ENCODE peak calls at places on chromosome 6, in eight cellular contexts. One of them, this sample, is unnamed.

GRCh38 chr6:104682722-104683643 is 176.7 kb downstream of the HACE1 start:
- DNase-seq in GM23338: peak
- DNase-seq in HCT116: peak
- DNase-seq in endothelial cell of umbilical vein: peak
- DNase-seq in HepG2: peak
- DNase-seq in K562: peak
- DNase-seq in H1: peak
- DNase-seq in GM12878: no peak
- DNase-seq in this sample: no peak

GRCh38 chr6:111985202-111985731 is 68.6 kb upstream of the CCN6 start:
- DNase-seq in GM23338: peak
- DNase-seq in HCT116: peak
- DNase-seq in endothelial cell of umbilical vein: peak
- DNase-seq in HepG2: no peak
- DNase-seq in K562: no peak
- DNase-seq in H1: no peak
- DNase-seq in GM12878: no peak
- DNase-seq in this sample: no peak

GRCh38 chr6:127879685-127880084 is 21.2 kb downstream of the THEMIS start:
- DNase-seq in GM23338: peak
- DNase-seq in HCT116: no peak
- DNase-seq in endothelial cell of umbilical vein: no peak
- DNase-seq in HepG2: no peak
- DNase-seq in K562: no peak
- DNase-seq in H1: peak
- DNase-seq in GM12878: no peak
- DNase-seq in this sample: no peak

GRCh38 chr6:102885165-102885564 is 1491.7 kb downstream of the GRIK2 start:
- DNase-seq in GM23338: no peak
- DNase-seq in HCT116: no peak
- DNase-seq in endothelial cell of umbilical vein: no peak
- DNase-seq in HepG2: no peak
- DNase-seq in K562: no peak
- DNase-seq in H1: no peak
- DNase-seq in GM12878: no peak
- DNase-seq in this sample: no peak

GRCh38 chr6:104885518-104886043 is 25.9 kb upstream of the HACE1 start:
- DNase-seq in GM23338: peak
- DNase-seq in HCT116: no peak
- DNase-seq in endothelial cell of umbilical vein: no peak
- DNase-seq in HepG2: no peak
- DNase-seq in K562: no peak
- DNase-seq in H1: peak
- DNase-seq in GM12878: no peak
- DNase-seq in this sample: no peak

GRCh38 chr6:77095936-77096627 is 367.2 kb downstream of the HTR1B start:
- DNase-seq in GM23338: no peak
- DNase-seq in HCT116: no peak
- DNase-seq in endothelial cell of umbilical vein: no peak
- DNase-seq in HepG2: no peak
- DNase-seq in K562: no peak
- DNase-seq in H1: no peak
- DNase-seq in GM12878: no peak
- DNase-seq in this sample: no peak

GRCh38 chr6:39082310-39082709 is 32.7 kb downstream of the SAYSD1 start:
- DNase-seq in GM23338: peak
- DNase-seq in HCT116: no peak
- DNase-seq in endothelial cell of umbilical vein: no peak
- DNase-seq in HepG2: no peak
- DNase-seq in K562: no peak
- DNase-seq in H1: peak
- DNase-seq in GM12878: no peak
- DNase-seq in this sample: no peak

GRCh38 chr6:111871207-111871606 is 2.0 kb downstream of the FYN start:
- DNase-seq in GM23338: no peak
- DNase-seq in HCT116: no peak
- DNase-seq in endothelial cell of umbilical vein: peak
- DNase-seq in HepG2: no peak
- DNase-seq in K562: no peak
- DNase-seq in H1: no peak
- DNase-seq in GM12878: no peak
- DNase-seq in this sample: no peak

GRCh38 chr6:149867876-149868640 is 3.9 kb upstream of the LRP11 start:
- DNase-seq in GM23338: peak
- DNase-seq in HCT116: no peak
- DNase-seq in endothelial cell of umbilical vein: no peak
- DNase-seq in HepG2: peak
- DNase-seq in K562: peak
- DNase-seq in H1: peak
- DNase-seq in GM12878: no peak
- DNase-seq in this sample: no peak

GRCh38 chr6:43101497-43101896 is 25.4 kb downstream of the PTK7 start:
- DNase-seq in GM23338: no peak
- DNase-seq in HCT116: no peak
- DNase-seq in endothelial cell of umbilical vein: no peak
- DNase-seq in HepG2: no peak
- DNase-seq in K562: no peak
- DNase-seq in H1: no peak
- DNase-seq in GM12878: no peak
- DNase-seq in this sample: no peak

GRCh38 chr6:447381-448165 is 56.0 kb downstream of the IRF4 start:
- DNase-seq in GM23338: no peak
- DNase-seq in HCT116: no peak
- DNase-seq in endothelial cell of umbilical vein: no peak
- DNase-seq in HepG2: no peak
- DNase-seq in K562: no peak
- DNase-seq in H1: peak
- DNase-seq in GM12878: no peak
- DNase-seq in this sample: no peak

GRCh38 chr6:148648754-148649453 is 97.9 kb upstream of the UST start:
- DNase-seq in GM23338: no peak
- DNase-seq in HCT116: no peak
- DNase-seq in endothelial cell of umbilical vein: no peak
- DNase-seq in HepG2: no peak
- DNase-seq in K562: no peak
- DNase-seq in H1: no peak
- DNase-seq in GM12878: no peak
- DNase-seq in this sample: no peak

GRCh38 chr6:125789576-125790402 is 971 bp upstream of the NCOA7 start:
- DNase-seq in GM23338: peak
- DNase-seq in HCT116: no peak
- DNase-seq in endothelial cell of umbilical vein: peak
- DNase-seq in HepG2: peak
- DNase-seq in K562: peak
- DNase-seq in H1: peak
- DNase-seq in GM12878: no peak
- DNase-seq in this sample: no peak

DNA sequence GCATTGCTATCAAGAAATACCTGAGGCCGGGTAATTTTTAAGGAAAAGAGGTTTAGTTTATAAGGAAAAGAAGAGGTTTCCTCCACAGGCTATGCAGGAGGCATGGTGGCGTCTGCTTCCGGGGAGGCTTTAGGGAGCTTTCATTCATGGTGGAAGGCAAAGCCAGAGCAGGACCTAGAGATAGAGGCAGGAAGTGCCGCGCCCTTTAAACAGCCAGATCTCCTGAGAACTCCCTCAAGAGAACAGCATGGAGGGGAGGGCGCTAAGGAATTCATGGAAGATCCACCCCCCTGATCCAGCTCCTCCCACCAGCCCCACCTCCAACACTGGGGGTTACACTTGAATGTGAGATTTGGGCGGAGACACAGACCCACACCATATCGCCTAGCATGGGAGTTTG is 13.9 kb upstream of the DACT2 start:
- DNase-seq in GM23338: peak
- DNase-seq in HCT116: no peak
- DNase-seq in endothelial cell of umbilical vein: no peak
- DNase-seq in HepG2: no peak
- DNase-seq in K562: peak
- DNase-seq in H1: no peak
- DNase-seq in GM12878: no peak
- DNase-seq in this sample: no peak
- TF ChIP-seq EZH2 in GM23338: no peak
- TF ChIP-seq EZH2 in HCT116: no peak
- TF ChIP-seq EZH2 in endothelial cell of umbilical vein: no peak
- TF ChIP-seq EZH2 in HepG2: no peak
- TF ChIP-seq EZH2 in K562: no peak
- TF ChIP-seq EZH2 in H1: no peak
- TF ChIP-seq EZH2 in GM12878: no peak
- TF ChIP-seq EZH2 in this sample: no peak

GRCh38 chr6:35512740-35513139 is at the start of gene TULP1:
- DNase-seq in GM23338: peak
- DNase-seq in HCT116: no peak
- DNase-seq in endothelial cell of umbilical vein: no peak
- DNase-seq in HepG2: no peak
- DNase-seq in K562: no peak
- DNase-seq in H1: no peak
- DNase-seq in GM12878: no peak
- DNase-seq in this sample: no peak
- H3K4me3 ChIP-seq in GM23338: peak
- H3K4me3 ChIP-seq in HCT116: no peak
- H3K4me3 ChIP-seq in endothelial cell of umbilical vein: no peak
- H3K4me3 ChIP-seq in HepG2: no peak
- H3K4me3 ChIP-seq in K562: no peak
- H3K4me3 ChIP-seq in H1: peak
- H3K4me3 ChIP-seq in GM12878: no peak
- H3K4me3 ChIP-seq in this sample: no peak

GRCh38 chr6:142659661-142660060 is 285.3 kb downstream of the HIVEP2 start:
- DNase-seq in GM23338: no peak
- DNase-seq in HCT116: no peak
- DNase-seq in endothelial cell of umbilical vein: no peak
- DNase-seq in HepG2: no peak
- DNase-seq in K562: no peak
- DNase-seq in H1: no peak
- DNase-seq in GM12878: no peak
- DNase-seq in this sample: no peak
- TF ChIP-seq POLR2AphosphoS5 in GM23338: no peak
- TF ChIP-seq POLR2AphosphoS5 in HCT116: no peak
- TF ChIP-seq POLR2AphosphoS5 in endothelial cell of umbilical vein: no peak
- TF ChIP-seq POLR2AphosphoS5 in HepG2: no peak
- TF ChIP-seq POLR2AphosphoS5 in K562: no peak
- TF ChIP-seq POLR2AphosphoS5 in H1: no peak
- TF ChIP-seq POLR2AphosphoS5 in GM12878: no peak
- TF ChIP-seq POLR2AphosphoS5 in this sample: no peak

GRCh38 chr6:146026873-146027272 is 2.0 kb upstream of the GRM1 start:
- DNase-seq in GM23338: peak
- DNase-seq in HCT116: no peak
- DNase-seq in endothelial cell of umbilical vein: no peak
- DNase-seq in HepG2: no peak
- DNase-seq in K562: no peak
- DNase-seq in H1: no peak
- DNase-seq in GM12878: no peak
- DNase-seq in this sample: no peak

GRCh38 chr6:146029573-146030184 is 817 bp downstream of the GRM1 start:
- DNase-seq in GM23338: peak
- DNase-seq in HCT116: no peak
- DNase-seq in endothelial cell of umbilical vein: no peak
- DNase-seq in HepG2: no peak
- DNase-seq in K562: no peak
- DNase-seq in H1: no peak
- DNase-seq in GM12878: no peak
- DNase-seq in this sample: no peak

GRCh38 chr6:146028250-146028789 is 542 bp upstream of the GRM1 start:
- DNase-seq in GM23338: peak
- DNase-seq in HCT116: no peak
- DNase-seq in endothelial cell of umbilical vein: peak
- DNase-seq in HepG2: peak
- DNase-seq in K562: peak
- DNase-seq in H1: peak
- DNase-seq in GM12878: no peak
- DNase-seq in this sample: no peak

GRCh38 chr6:146027586-146028249 is 1.1 kb upstream of the GRM1 start:
- DNase-seq in GM23338: peak
- DNase-seq in HCT116: no peak
- DNase-seq in endothelial cell of umbilical vein: no peak
- DNase-seq in HepG2: no peak
- DNase-seq in K562: no peak
- DNase-seq in H1: peak
- DNase-seq in GM12878: no peak
- DNase-seq in this sample: no peak

GRCh38 chr6:146028835-146029572 is at the start of gene GRM1:
- DNase-seq in GM23338: peak
- DNase-seq in HCT116: no peak
- DNase-seq in endothelial cell of umbilical vein: no peak
- DNase-seq in HepG2: no peak
- DNase-seq in K562: no peak
- DNase-seq in H1: peak
- DNase-seq in GM12878: no peak
- DNase-seq in this sample: no peak
- TF ChIP-seq EZH2 in GM23338: peak
- TF ChIP-seq EZH2 in HCT116: no peak
- TF ChIP-seq EZH2 in endothelial cell of umbilical vein: peak
- TF ChIP-seq EZH2 in HepG2: no peak
- TF ChIP-seq EZH2 in K562: no peak
- TF ChIP-seq EZH2 in H1: no peak
- TF ChIP-seq EZH2 in GM12878: no peak
- TF ChIP-seq EZH2 in this sample: no peak

DNA sequence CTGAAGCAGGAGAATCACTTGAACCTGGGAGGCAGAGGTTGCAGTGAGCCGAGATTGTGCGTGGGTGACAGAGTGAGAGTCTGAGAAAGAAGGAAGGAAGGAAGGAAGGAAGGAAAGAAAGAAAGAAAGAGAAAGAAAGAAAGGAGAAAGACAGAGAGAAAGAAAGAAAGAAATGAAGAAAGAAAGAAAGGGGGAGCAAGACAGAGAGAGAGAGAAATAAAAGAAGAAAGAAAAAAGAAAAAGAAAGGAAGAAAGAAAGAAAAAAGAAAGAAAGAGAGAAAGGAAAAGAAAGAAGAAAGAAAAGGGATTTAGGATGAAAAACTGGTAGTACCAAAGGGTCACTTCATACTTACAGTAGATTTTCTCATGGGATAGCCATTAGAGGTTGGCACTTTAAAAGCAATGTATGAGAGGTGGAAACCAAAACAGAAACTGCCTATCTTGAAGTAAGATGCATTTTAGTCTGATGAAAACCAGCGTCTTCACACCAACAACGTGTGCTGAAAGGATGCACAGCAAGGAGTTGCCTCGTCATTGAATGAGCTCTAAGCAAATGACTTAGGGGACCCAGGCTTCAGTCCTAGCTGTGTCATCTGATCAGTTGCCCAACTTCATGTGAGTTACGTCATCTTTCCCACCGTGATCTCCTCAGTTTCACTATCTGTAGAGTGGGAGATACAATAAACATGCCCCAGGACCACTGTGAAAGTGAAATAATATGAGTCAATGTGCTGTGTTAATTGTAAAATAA is 133.9 kb upstream of the NEDD9 start:
- DNase-seq in GM23338: no peak
- DNase-seq in HCT116: no peak
- DNase-seq in endothelial cell of umbilical vein: peak
- DNase-seq in HepG2: no peak
- DNase-seq in K562: no peak
- DNase-seq in H1: no peak
- DNase-seq in GM12878: peak
- DNase-seq in this sample: no peak
- H3K4me3 ChIP-seq in GM23338: no peak
- H3K4me3 ChIP-seq in HCT116: no peak
- H3K4me3 ChIP-seq in endothelial cell of umbilical vein: no peak
- H3K4me3 ChIP-seq in HepG2: no peak
- H3K4me3 ChIP-seq in K562: no peak
- H3K4me3 ChIP-seq in H1: no peak
- H3K4me3 ChIP-seq in GM12878: peak
- H3K4me3 ChIP-seq in this sample: no peak